ENCODE peak calls at places on chromosomes 7 and 10, in eight cellular contexts. Y is endodermal cell; M is stomach; P is CD4-positive, alpha-beta T cell; L is astrocyte of the spinal cord; W is CD8-positive, alpha-beta T cell; X is ovary; H is GM06990. Q is an unnamed sample.

GRCh38 chr7:17535776-17536175 is 237.3 kb downstream of the AHR start:
- DNase-seq in Y (no peak), M (no peak), P (no peak), L (no peak), W (no peak), X (no peak), H (no peak), Q (no peak)

GRCh38 chr7:70776627-70777101 is 355.3 kb upstream of the GALNT17 start:
- DNase-seq in Y (peak), M (no peak), P (no peak), L (peak), W (no peak), X (peak), H (no peak), Q (no peak)

GRCh38 chr10:123527122-123527521 is 139.0 kb upstream of the GPR26 start:
- DNase-seq in Y (no peak), M (no peak), P (no peak), L (no peak), W (no peak), X (no peak), H (no peak), Q (no peak)

GRCh38 chr10:74104480-74104879 is 46.1 kb downstream of the AP3M1 start:
- DNase-seq in Y (no peak), M (no peak), P (no peak), L (no peak), W (no peak), X (no peak), H (no peak), Q (no peak)

GRCh38 chr7:151511270-151511669 is 8.4 kb downstream of the RHEB start:
- DNase-seq in Y (no peak), M (no peak), P (no peak), L (no peak), W (no peak), X (no peak), H (no peak), Q (no peak)

GRCh38 chr7:113799896-113800295 is 118.9 kb downstream of the PPP1R3A start:
- DNase-seq in Y (no peak), M (no peak), P (no peak), L (no peak), W (no peak), X (no peak), H (no peak), Q (no peak)

GRCh38 chr7:74092321-74092963 is 8.8 kb downstream of the LIMK1 start:
- DNase-seq in Y (peak), M (no peak), P (no peak), L (no peak), W (no peak), X (peak), H (peak), Q (no peak)

GRCh38 chr10:124119933-124120332 is 26.5 kb upstream of the CHST15 start:
- DNase-seq in Y (no peak), M (no peak), P (no peak), L (no peak), W (no peak), X (no peak), H (no peak), Q (no peak)

GRCh38 chr7:27151341-27151944 is 940 bp downstream of the HOXA3 start:
- DNase-seq in Y (no peak), M (no peak), P (no peak), L (no peak), W (no peak), X (peak), H (no peak), Q (no peak)

GRCh38 chr7:545470-545869 is 25.8 kb upstream of the PDGFA start:
- DNase-seq in Y (no peak), M (no peak), P (no peak), L (no peak), W (no peak), X (no peak), H (no peak), Q (no peak)

GRCh38 chr7:137964824-137965545 is 36.9 kb downstream of the CREB3L2 start:
- DNase-seq in Y (no peak), M (no peak), P (no peak), L (no peak), W (no peak), X (no peak), H (no peak), Q (no peak)

GRCh38 chr10:96266118-96266770 is 5.1 kb downstream of the BLNK start:
- DNase-seq in Y (no peak), M (no peak), P (no peak), L (no peak), W (no peak), X (no peak), H (no peak), Q (no peak)

GRCh38 chr10:71569775-71570588 is 149.6 kb downstream of the C10orf105 start:
- DNase-seq in Y (peak), M (peak), P (peak), L (peak), W (peak), X (peak), H (no peak), Q (peak)

GRCh38 chr10:44185315-44185666 is 199.6 kb downstream of the CXCL12 start:
- DNase-seq in Y (no peak), M (no peak), P (no peak), L (no peak), W (no peak), X (no peak), H (no peak), Q (no peak)

GRCh38 chr7:31495653-31496052 is 18.2 kb upstream of the ITPRID1 start:
- DNase-seq in Y (peak), M (no peak), P (no peak), L (no peak), W (no peak), X (no peak), H (no peak), Q (no peak)

GRCh38 chr7:100892364-100893317 is 3.0 kb downstream of the ACHE start:
- DNase-seq in Y (no peak), M (no peak), P (no peak), L (no peak), W (no peak), X (peak), H (no peak), Q (no peak)

GRCh38 chr7:47622946-47623640 is 41.2 kb upstream of the TNS3 start:
- DNase-seq in Y (no peak), M (no peak), P (no peak), L (peak), W (no peak), X (peak), H (no peak), Q (no peak)

GRCh38 chr7:130433336-130433735 is 7.5 kb downstream of the CEP41 start:
- DNase-seq in Y (no peak), M (no peak), P (no peak), L (no peak), W (no peak), X (no peak), H (no peak), Q (no peak)

GRCh38 chr10:103800789-103801540 is 54.4 kb downstream of the SH3PXD2A start:
- DNase-seq in Y (no peak), M (no peak), P (no peak), L (no peak), W (peak), X (no peak), H (no peak), Q (no peak)

GRCh38 chr10:19819419-19820033 is 3.3 kb downstream of the PLXDC2 start:
- DNase-seq in Y (no peak), M (no peak), P (no peak), L (peak), W (no peak), X (no peak), H (no peak), Q (no peak)

GRCh38 chr10:129319934-129320333 is 147.1 kb upstream of the MGMT start:
- DNase-seq in Y (no peak), M (no peak), P (no peak), L (no peak), W (no peak), X (no peak), H (no peak), Q (no peak)

GRCh38 chr10:95792874-95793285 is 36.9 kb downstream of the ENTPD1 start:
- DNase-seq in Y (no peak), M (no peak), P (no peak), L (peak), W (no peak), X (no peak), H (no peak), Q (no peak)

GRCh38 chr10:118763202-118763988 is 8.6 kb upstream of the CACUL1 start:
- DNase-seq in Y (no peak), M (no peak), P (no peak), L (no peak), W (no peak), X (no peak), H (no peak), Q (no peak)

GRCh38 chr7:117639966-117640365 is 160.1 kb downstream of the CFTR start:
- DNase-seq in Y (no peak), M (no peak), P (no peak), L (no peak), W (no peak), X (no peak), H (no peak), Q (no peak)

GRCh38 chr7:514242-514641 is 5.4 kb downstream of the PDGFA start:
- DNase-seq in Y (no peak), M (no peak), P (no peak), L (no peak), W (no peak), X (no peak), H (no peak), Q (no peak)

DNA sequence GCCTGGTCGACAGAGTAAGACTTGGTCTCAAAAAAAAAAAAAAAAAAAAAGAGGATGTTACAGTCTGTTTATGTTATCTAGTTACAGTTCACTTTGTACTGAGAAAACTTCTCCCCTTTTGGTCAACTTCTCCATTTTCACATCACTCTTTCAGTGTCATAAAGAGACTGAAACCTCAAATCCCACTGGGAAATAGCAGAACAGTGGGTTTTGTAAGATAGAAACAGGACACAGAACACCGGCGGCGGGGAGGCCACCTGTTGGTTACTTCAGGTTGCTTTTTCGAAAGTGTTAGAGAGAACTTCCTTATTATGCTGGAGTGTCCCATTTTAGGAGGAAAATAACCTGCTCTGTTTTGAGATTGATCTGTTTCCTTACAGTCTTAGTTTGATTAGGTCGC is 296.2 kb downstream of the SDK1 start:
- DNase-seq in Y (no peak), M (no peak), P (no peak), L (no peak), W (no peak), X (no peak), H (peak), Q (peak)
- TF ChIP-seq CTCF in Y (peak), M (no peak), P (no peak), L (no peak), W (no peak), X (no peak), H (no peak), Q (no peak)

GRCh38 chr10:114397651-114398145 is 6.6 kb downstream of the AFAP1L2 start:
- DNase-seq in Y (no peak), M (no peak), P (no peak), L (peak), W (no peak), X (no peak), H (no peak), Q (no peak)
- TF ChIP-seq CTCF in Y (no peak), M (no peak), P (no peak), L (peak), W (no peak), X (no peak), H (no peak), Q (no peak)

GRCh38 chr7:44431091-44431608 is 59.3 kb downstream of the NUDCD3 start:
- DNase-seq in Y (peak), M (no peak), P (no peak), L (no peak), W (peak), X (no peak), H (peak), Q (no peak)
- TF ChIP-seq CTCF in Y (peak), M (no peak), P (no peak), L (peak), W (peak), X (no peak), H (peak), Q (no peak)

DNA sequence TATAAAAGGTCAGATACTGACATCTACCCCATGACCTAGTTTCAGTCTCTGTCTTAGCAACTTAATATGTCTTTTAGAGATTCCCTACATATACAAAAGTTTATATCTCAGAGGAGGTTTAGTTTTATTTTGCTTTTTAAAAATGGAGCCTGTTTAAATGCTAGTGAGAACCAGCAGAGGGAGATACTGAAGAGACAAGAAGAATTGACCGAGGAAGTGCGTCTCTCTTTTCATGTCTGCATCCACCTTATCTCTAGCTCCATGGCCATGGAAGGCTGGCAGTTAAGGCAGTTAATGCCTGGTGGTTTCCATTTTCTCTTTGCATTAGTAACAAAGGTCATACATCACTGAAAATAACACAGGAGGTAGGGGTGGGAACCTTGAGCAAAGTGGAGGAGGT is 10.7 kb downstream of the SUV39H2 start:
- DNase-seq in Y (no peak), M (no peak), P (no peak), L (no peak), W (no peak), X (no peak), H (no peak), Q (no peak)
- TF ChIP-seq CTCF in Y (peak), M (no peak), P (peak), L (peak), W (no peak), X (no peak), H (peak), Q (no peak)

GRCh38 chr7:122412886-122413285 is 108.3 kb upstream of the FEZF1 start:
- DNase-seq in Y (no peak), M (no peak), P (no peak), L (peak), W (no peak), X (peak), H (no peak), Q (no peak)

GRCh38 chr7:122416316-122416925 is 111.9 kb upstream of the FEZF1 start:
- DNase-seq in Y (no peak), M (no peak), P (no peak), L (peak), W (no peak), X (no peak), H (no peak), Q (no peak)

GRCh38 chr7:122412441-122412840 is 107.9 kb upstream of the FEZF1 start:
- DNase-seq in Y (no peak), M (no peak), P (no peak), L (peak), W (no peak), X (no peak), H (no peak), Q (no peak)

GRCh38 chr7:122413339-122413738 is 108.8 kb upstream of the FEZF1 start:
- DNase-seq in Y (no peak), M (no peak), P (no peak), L (no peak), W (no peak), X (no peak), H (no peak), Q (no peak)

DNA sequence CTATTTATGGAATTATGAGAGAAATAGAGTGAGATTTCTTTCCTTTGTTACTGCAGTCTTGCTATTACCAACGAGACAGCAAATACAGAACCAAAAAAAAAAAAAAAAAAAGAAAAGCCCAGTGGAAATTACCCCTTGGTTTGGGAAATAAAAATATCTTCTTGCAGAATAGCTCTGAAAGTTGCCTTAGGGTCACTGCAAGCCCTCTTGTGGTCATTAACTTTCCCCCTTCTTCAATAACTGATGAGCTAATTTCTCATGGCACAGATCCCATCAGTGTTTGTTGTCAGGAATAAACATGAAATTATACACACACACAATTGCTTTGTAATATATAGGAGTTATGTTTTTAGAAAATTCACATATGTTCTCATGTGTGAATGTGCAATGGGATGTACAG is 111.0 kb upstream of the FEZF1 start:
- DNase-seq in Y (no peak), M (no peak), P (no peak), L (no peak), W (no peak), X (no peak), H (no peak), Q (no peak)
- TF ChIP-seq CTCF in Y (peak), M (no peak), P (no peak), L (no peak), W (no peak), X (no peak), H (no peak), Q (no peak)